ENCODE peak calls at places on chromosomes 11 and 22, in four cellular contexts. I is hepatocyte; J is osteoblast; M is effector memory CD4-positive, alpha-beta T cell. E is an unnamed sample.

GRCh38 chr11:65468874-65469333 is 29.9 kb upstream of the MALAT1 start:
- DNase-seq in I (peak; percentile 91), J (peak; percentile 81), M (peak; percentile 40), E (peak; percentile 93)

GRCh38 chr11:61048368-61049065 is 53.8 kb upstream of the CD5 start:
- DNase-seq in I (no peak), J (no peak), M (no peak), E (no peak)

GRCh38 chr11:94583213-94583884 is 16.2 kb downstream of the PIWIL4 start:
- DNase-seq in M (no peak), J (no peak), I (no peak), E (no peak)

GRCh38 chr22:49349841-49350381 is 477.8 kb downstream of the BRD1 start:
- DNase-seq in M (no peak), I (no peak), J (no peak), E (no peak)

GRCh38 chr11:119222308-119222707 is 16.2 kb downstream of the CBL start:
- DNase-seq in M (no peak), J (peak; percentile 25), I (peak; percentile 32), E (no peak)

GRCh38 chr11:132186699-132187098 is 816.3 kb downstream of the NTM start:
- DNase-seq in J (no peak), I (no peak), M (no peak), E (peak; percentile 39)

GRCh38 chr11:31812392-31813241 is 1.5 kb upstream of the PAX6 start:
- DNase-seq in I (no peak), J (peak; percentile 85), M (no peak), E (peak; percentile 83)

GRCh38 chr11:126695293-126695692 is 305.3 kb downstream of the KIRREL3 start:
- DNase-seq in M (no peak), I (no peak), J (no peak), E (no peak)

GRCh38 chr22:31947296-31947695 is 3.0 kb downstream of the YWHAH start:
- DNase-seq in I (no peak), J (peak; percentile 44), M (no peak), E (no peak)

GRCh38 chr22:44632823-44633478 is 69.1 kb upstream of the PRR5 start:
- DNase-seq in I (no peak), M (no peak), J (no peak), E (no peak)

GRCh38 chr22:40628354-40629042 is 8.0 kb downstream of the MRTFA start:
- DNase-seq in M (no peak), I (no peak), J (no peak), E (no peak)

GRCh38 chr11:27475622-27476021 is 3.0 kb upstream of the LGR4 start:
- DNase-seq in J (no peak), I (no peak), M (no peak), E (no peak)

GRCh38 chr11:49208006-49208721 is at the start of gene FOLH1:
- DNase-seq in M (no peak), I (no peak), J (peak; percentile 9), E (peak; percentile 5)

GRCh38 chr11:113289341-113290187 is 24.8 kb upstream of the TTC12 start:
- DNase-seq in M (peak; percentile 42), I (peak; percentile 81), J (peak; percentile 90), E (peak; percentile 84)

GRCh38 chr11:47606731-47607130 is 12.5 kb upstream of the C1QTNF4 start:
- DNase-seq in J (peak; percentile 92), I (no peak), M (no peak), E (peak; percentile 43)

GRCh38 chr22:42500164-42500835 is 19.3 kb downstream of the RRP7A start:
- DNase-seq in M (peak; percentile 75), I (peak; percentile 70), J (peak; percentile 93), E (peak; percentile 100)

DNA sequence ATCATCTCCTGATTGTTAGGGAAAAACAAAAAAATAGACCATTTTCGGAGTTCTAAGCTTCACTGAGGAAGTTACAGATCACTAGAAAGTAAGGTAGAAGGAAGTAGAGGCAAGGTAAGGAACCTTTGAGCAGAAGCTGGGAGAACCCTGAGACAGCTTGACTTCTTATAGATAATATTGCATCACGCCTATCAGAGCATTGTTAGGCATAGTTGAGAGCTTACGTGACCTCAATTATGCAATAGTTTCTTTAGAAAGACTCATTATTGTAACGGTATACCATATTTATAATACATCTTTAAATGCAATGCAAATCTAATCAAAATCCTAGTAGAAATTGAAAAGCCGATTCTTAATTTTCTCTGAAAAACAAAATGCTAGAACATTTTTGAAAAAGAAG is 4.9 kb downstream of the TBRG1 start:
- DNase-seq in J (no peak), M (no peak), I (no peak), E (no peak)
- H3K36me3 ChIP-seq in J (peaks cover 67% of the 10 kb centered on the region), M (peaks cover 48% of the 10 kb centered on the region), I (no peaks in the 10 kb centered on the region), E (peaks cover 31% of the 10 kb centered on the region)

GRCh38 chr22:24951942-24952836 is at the start of gene KIAA1671:
- DNase-seq in M (peak; percentile 74), J (peak; percentile 99), I (peak; percentile 95), E (peak; percentile 99)
- H3K4me3 ChIP-seq in M (peak within 1 kb of the TSS; percentile 55), J (peak within 1 kb of the TSS; percentile 95), I (peak within 1 kb of the TSS; percentile 89), E (peak within 1 kb of the TSS; percentile 74)

GRCh38 chr22:48233586-48233985 is 1471.1 kb downstream of the TBC1D22A start:
- DNase-seq in M (no peak), I (no peak), J (no peak), E (no peak)

GRCh38 chr22:48236261-48236660 is 1473.8 kb downstream of the TBC1D22A start:
- DNase-seq in M (no peak), J (no peak), I (no peak), E (no peak)

GRCh38 chr22:48234011-48234410 is 1471.6 kb downstream of the TBC1D22A start:
- DNase-seq in I (no peak), J (no peak), M (no peak), E (no peak)

GRCh38 chr22:48237466-48237865 is 1475.0 kb downstream of the TBC1D22A start:
- DNase-seq in M (no peak), I (no peak), J (no peak), E (no peak)

GRCh38 chr22:48235744-48236143 is 1473.3 kb downstream of the TBC1D22A start:
- DNase-seq in M (no peak), I (no peak), J (no peak), E (no peak)
- H3K27me3 ChIP-seq in M (no peaks in the 10 kb centered on the region), I (no peaks in the 10 kb centered on the region), J (no peaks in the 10 kb centered on the region), E (no peaks in the 10 kb centered on the region)

DNA sequence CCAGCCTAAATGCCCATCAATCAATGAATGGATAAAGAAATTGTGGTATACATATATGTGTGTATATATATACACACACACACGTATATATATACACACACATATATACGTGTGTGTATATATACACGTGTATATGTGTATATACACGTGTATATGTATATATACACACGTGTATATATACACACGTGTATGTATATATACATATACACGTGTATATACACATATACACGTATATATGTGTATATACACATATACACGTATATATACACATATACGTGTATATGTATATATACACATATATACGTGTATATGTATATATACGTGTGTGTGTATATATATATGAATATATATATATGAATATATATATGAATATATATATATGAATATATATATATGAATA is 54.1 kb downstream of the C2CD3 start:
- DNase-seq in I (no peak), M (no peak), J (no peak), E (no peak)
- H3K36me3 ChIP-seq in I (peaks cover 7% of the 10 kb centered on the region), M (peaks cover 20% of the 10 kb centered on the region), J (peaks cover 12% of the 10 kb centered on the region), E (peaks cover 1% of the 10 kb centered on the region)

GRCh38 chr22:37697540-37697835 is 640 bp downstream of the TRIOBP start:
- DNase-seq in I (no peak), J (no peak), M (no peak), E (no peak)
- H3K4me3 ChIP-seq in I (no peak overlapping the region), J (no peak overlapping the region), M (no peak overlapping the region), E (peak overlapping the region; percentile 65)

GRCh38 chr22:45980776-45981175 is 3.8 kb upstream of the WNT7B start:
- DNase-seq in J (peak; percentile 21), I (no peak), M (no peak), E (no peak)

GRCh38 chr22:45977551-45978274 is 751 bp upstream of the WNT7B start:
- DNase-seq in J (peak; percentile 90), M (no peak), I (no peak), E (peak; percentile 65)

GRCh38 chr22:45977003-45977395 is at the start of gene WNT7B:
- DNase-seq in J (peak; percentile 73), I (peak; percentile 73), M (no peak), E (peak; percentile 85)

GRCh38 chr22:45976351-45977002 is 485 bp downstream of the WNT7B start:
- DNase-seq in M (no peak), J (peak; percentile 79), I (no peak), E (peak; percentile 76)

DNA sequence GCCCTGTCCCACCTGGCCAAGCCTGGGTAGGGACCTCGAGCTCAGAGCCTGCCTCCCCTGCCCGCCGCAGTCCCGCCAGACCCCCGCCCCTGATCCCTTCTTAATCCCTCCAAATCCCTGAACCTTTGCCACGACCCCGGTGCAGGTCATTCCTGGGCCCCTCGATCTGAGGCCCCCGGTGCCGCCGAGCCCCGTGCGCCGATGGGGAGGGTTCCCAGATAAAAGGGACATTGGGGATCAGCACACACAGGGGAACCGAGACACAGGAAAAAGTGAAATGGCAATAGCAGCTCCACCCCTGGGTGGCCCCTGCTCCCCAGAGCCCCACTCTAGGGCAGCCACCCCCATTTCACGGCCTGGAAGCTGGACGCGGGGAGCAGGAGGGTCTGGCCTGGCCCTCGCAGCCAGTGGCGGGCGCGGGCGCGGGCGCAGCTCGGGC is 1.3 kb upstream of the WNT7B start:
- DNase-seq in J (no peak), I (no peak), M (no peak), E (peak; percentile 79)
- H3K27me3 ChIP-seq in J (peaks cover 42% of the 10 kb centered on the region), I (peaks cover 42% of the 10 kb centered on the region), M (peaks cover 41% of the 10 kb centered on the region), E (peaks cover 52% of the 10 kb centered on the region)

GRCh38 chr11:8196749-8197148 is 27.9 kb upstream of the RIC3 start:
- DNase-seq in J (no peak), I (no peak), M (no peak), E (no peak)

GRCh38 chr11:8186429-8186828 is 17.6 kb upstream of the RIC3 start:
- DNase-seq in M (no peak), I (no peak), J (no peak), E (no peak)

GRCh38 chr11:8192896-8193209 is 24.0 kb upstream of the RIC3 start:
- DNase-seq in I (no peak), J (no peak), M (no peak), E (no peak)

GRCh38 chr11:8192016-8192895 is 23.4 kb upstream of the RIC3 start:
- DNase-seq in M (peak; percentile 9), J (peak; percentile 96), I (peak; percentile 82), E (peak; percentile 84)
- H3K36me3 ChIP-seq in M (no peaks in the 10 kb centered on the region), J (no peaks in the 10 kb centered on the region), I (no peaks in the 10 kb centered on the region), E (no peaks in the 10 kb centered on the region)